ENCODE peak calls at places on chromosomes 13 and 19, in four cellular contexts. B is OCI-LY7, N is mammary epithelial cell, S is cardiac muscle cell. Q is an unnamed sample.

GRCh38 chr19:3697094-3697493 is 3.2 kb downstream of the PIP5K1C start:
- DNase-seq in N (no peak), S (no peak), B (no peak), Q (no peak)

GRCh38 chr19:12513531-12514061 is 29.0 kb upstream of the ZNF709 start:
- DNase-seq in N (no peak), S (no peak), B (no peak), Q (no peak)

GRCh38 chr13:86324191-86324590 is 525.0 kb upstream of the SLITRK6 start:
- DNase-seq in B (no peak), N (no peak), S (no peak), Q (no peak)

GRCh38 chr19:33771308-33772101 is 25.2 kb upstream of the KCTD15 start:
- DNase-seq in S (peak), B (peak), N (peak), Q (no peak)

GRCh38 chr13:59533561-59534337 is 630.0 kb downstream of the DIAPH3 start:
- DNase-seq in S (no peak), B (no peak), N (peak), Q (no peak)

GRCh38 chr13:99022953-99023352 is 45.1 kb upstream of the DOCK9 start:
- DNase-seq in B (no peak), S (no peak), N (peak), Q (no peak)

GRCh38 chr19:4839192-4839591 is 7.7 kb upstream of the TICAM1 start:
- DNase-seq in N (no peak), B (no peak), S (no peak), Q (no peak)

GRCh38 chr19:46015961-46016425 is 6.9 kb downstream of the PGLYRP1 start:
- DNase-seq in B (no peak), S (peak), N (no peak), Q (no peak)

GRCh38 chr19:3527250-3527910 is 11.6 kb upstream of the TEKTIP1 start:
- DNase-seq in S (no peak), N (no peak), B (no peak), Q (no peak)

GRCh38 chr19:12156254-12157058 is at the start of gene ZNF625:
- DNase-seq in S (peak), N (peak), B (peak), Q (peak)

GRCh38 chr19:57363734-57364181 is 407 bp downstream of the TRAPPC2B start:
- DNase-seq in N (no peak), B (peak), S (peak), Q (no peak)

GRCh38 chr13:47420568-47420967 is 523.7 kb upstream of the HTR2A start:
- DNase-seq in B (no peak), S (no peak), N (no peak), Q (no peak)

GRCh38 chr19:54430306-54431254 is 15.3 kb downstream of the TTYH1 start:
- DNase-seq in N (no peak), S (peak), B (peak), Q (no peak)

GRCh38 chr13:78176880-78177279 is 258.2 kb upstream of the EDNRB start:
- DNase-seq in B (no peak), S (no peak), N (no peak), Q (no peak)

GRCh38 chr19:4260605-4261191 is 13.8 kb downstream of the YJU2 start:
- DNase-seq in N (no peak), B (no peak), S (no peak), Q (no peak)

GRCh38 chr13:68051910-68052309 is 821.8 kb upstream of the PCDH9 start:
- DNase-seq in N (no peak), S (no peak), B (no peak), Q (no peak)

GRCh38 chr13:43269037-43269476 is 245.7 kb downstream of the DNAJC15 start:
- DNase-seq in S (peak), N (peak), B (no peak), Q (no peak)

DNA sequence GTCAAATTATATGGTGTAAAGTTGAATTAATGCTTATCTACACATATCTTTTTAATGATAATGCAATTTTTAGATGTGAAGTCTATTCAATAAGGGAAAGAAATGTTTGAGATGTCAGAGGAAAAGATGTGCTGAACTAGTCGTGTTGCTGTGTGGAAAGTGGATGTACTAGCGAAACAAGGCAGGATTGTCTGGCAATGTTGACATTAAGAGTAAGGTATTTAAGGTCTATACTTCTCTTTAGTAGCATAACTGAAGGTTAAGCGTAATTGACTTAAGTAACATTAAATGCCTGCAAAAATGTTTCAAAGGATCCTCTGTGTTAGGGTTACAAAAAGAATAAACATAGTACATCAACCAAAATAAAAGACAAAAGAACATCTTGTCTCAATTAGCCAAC is 787.3 kb upstream of the KLHL1 start:
- DNase-seq in B (no peak), N (no peak), S (no peak), Q (no peak)
- H3K27ac ChIP-seq in B (no peak), N (no peak), S (no peak), Q (no peak)

GRCh38 chr13:75721307-75721706 is 85.2 kb downstream of the LMO7 start:
- DNase-seq in N (no peak), B (no peak), S (no peak), Q (no peak)

GRCh38 chr13:75723927-75724326 is 87.8 kb downstream of the LMO7 start:
- DNase-seq in B (no peak), S (no peak), N (no peak), Q (no peak)

GRCh38 chr13:75725784-75726183 is 89.7 kb downstream of the LMO7 start:
- DNase-seq in N (no peak), B (no peak), S (peak), Q (no peak)

GRCh38 chr13:75724742-75725504 is 88.8 kb downstream of the LMO7 start:
- DNase-seq in S (no peak), N (peak), B (no peak), Q (no peak)

DNA sequence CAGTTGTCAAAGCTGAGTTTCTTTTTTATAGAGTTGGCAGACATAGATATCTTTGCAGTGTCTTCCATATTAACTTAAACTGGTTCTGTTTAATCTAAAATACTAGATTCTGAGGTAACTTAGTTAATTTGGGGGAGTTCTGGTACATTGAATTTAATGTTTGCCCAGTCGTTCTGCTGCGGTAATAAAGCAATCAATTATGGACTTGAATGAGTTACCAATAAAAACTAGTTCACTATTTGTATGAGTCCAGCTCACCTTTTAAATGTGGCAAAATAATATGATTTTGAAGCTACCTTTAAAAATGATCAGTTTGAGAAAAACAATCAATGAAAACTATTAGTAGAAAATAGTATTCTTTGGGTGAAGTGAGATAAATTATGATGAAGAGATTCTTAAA is 90.2 kb downstream of the LMO7 start:
- DNase-seq in N (no peak), S (no peak), B (no peak), Q (no peak)
- H3K27ac ChIP-seq in N (no peak), S (no peak), B (no peak), Q (no peak)

DNA sequence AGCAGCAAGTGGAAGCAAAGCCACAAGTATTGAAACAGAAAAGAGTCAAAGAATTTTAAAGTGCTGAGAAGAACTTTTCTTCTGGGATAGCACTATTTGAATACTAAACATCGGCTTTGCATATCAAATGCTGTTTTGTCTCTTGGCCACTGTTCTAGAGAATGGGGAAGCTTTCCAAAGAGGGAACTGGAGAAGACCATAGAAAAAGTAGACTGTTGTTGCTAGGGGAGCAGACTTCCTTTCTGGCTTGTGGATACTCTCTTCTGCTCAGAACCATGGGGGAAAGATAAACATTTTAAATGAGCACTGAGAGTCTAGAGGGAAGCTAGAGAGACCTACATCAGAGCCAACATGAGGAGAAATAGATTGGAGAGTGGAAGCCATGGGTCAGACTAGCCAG is 315.7 kb downstream of the KCTD12 start:
- DNase-seq in B (no peak), S (no peak), N (no peak), Q (peak)
- H3K27ac ChIP-seq in B (no peak), S (no peak), N (no peak), Q (no peak)

DNA sequence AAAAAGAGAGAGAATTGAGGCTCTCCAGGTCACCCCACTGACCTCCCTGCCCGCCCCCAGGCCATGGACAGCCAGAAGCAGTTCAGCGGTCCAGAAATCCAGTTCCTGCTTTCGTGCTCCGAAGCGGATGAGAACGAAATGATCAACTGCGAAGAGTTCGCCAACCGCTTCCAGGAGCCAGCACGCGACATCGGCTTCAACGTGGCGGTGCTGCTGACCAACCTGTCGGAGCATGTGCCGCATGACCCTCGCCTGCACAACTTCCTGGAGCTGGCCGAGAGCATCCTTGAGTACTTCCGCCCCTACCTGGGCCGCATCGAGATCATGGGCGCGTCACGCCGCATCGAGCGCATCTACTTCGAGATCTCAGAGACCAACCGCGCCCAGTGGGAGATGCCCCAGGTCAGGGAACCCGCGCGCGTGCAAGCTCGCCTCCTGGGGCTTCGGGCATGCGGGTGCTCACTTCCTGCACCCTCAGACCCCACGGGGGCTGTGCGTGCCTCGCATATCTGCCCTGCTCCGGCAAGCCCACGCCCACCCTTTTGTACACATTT is 56.6 kb downstream of the MAP4K1 start:
- DNase-seq in S (no peak), B (no peak), N (no peak), Q (no peak)
- H3K27ac ChIP-seq in S (no peak), B (no peak), N (no peak), Q (no peak)

GRCh38 chr19:2171349-2172145 is 7.8 kb downstream of the DOT1L start:
- DNase-seq in N (no peak), S (peak), B (peak), Q (no peak)
- H3K27ac ChIP-seq in N (no peak), S (peak), B (peak), Q (no peak)